ENCODE peak calls at places on chromosomes 11 and 22, in four cellular contexts. F, R, T and J are unnamed samples.
A peak's percentile ranks its signal among the peaks of the same experiment; 100 is the strongest.

GRCh38 chr11:36492724-36493304 is 17.3 kb downstream of the TRAF6 start:
- DNase-seq in F (peak; percentile 49), T (peak; percentile 42), R (no peak), J (peak; percentile 39)

GRCh38 chr11:17738350-17739207 is 4.0 kb downstream of the KCNC1 start:
- DNase-seq in R (no peak), F (no peak), T (no peak), J (no peak)

GRCh38 chr11:122138759-122139594 is 23.0 kb upstream of the BLID start:
- DNase-seq in T (no peak), F (no peak), R (no peak), J (no peak)

GRCh38 chr22:37028692-37029674 is 9.4 kb downstream of the MPST start:
- DNase-seq in T (no peak), F (no peak), R (no peak), J (no peak)

GRCh38 chr11:83583953-83584352 is 297.8 kb upstream of the CCDC90B start:
- DNase-seq in T (no peak), R (no peak), F (no peak), J (peak; percentile 14)

GRCh38 chr11:117816846-117817212 is 7.7 kb downstream of the FXYD2 start:
- DNase-seq in F (no peak), R (no peak), T (no peak), J (peak; percentile 30)

GRCh38 chr22:28548411-28548810 is 131.2 kb downstream of the TTC28 start:
- DNase-seq in F (no peak), T (no peak), R (no peak), J (no peak)

GRCh38 chr11:64245401-64245796 is 1.3 kb downstream of the PPP1R14B start:
- DNase-seq in F (peak; percentile 33), T (no peak), R (no peak), J (no peak)

GRCh38 chr11:85923455-85923854 is 68.3 kb downstream of the CCDC83 start:
- DNase-seq in R (no peak), F (no peak), T (no peak), J (no peak)

GRCh38 chr11:94450061-94450460 is 43.6 kb downstream of the MRE11 start:
- DNase-seq in F (no peak), R (no peak), T (no peak), J (no peak)

GRCh38 chr11:38060930-38061329 is 1462.9 kb upstream of the RAG2 start:
- DNase-seq in F (no peak), T (no peak), R (no peak), J (no peak)

GRCh38 chr22:50403701-50404101 is 60.6 kb downstream of the PPP6R2 start:
- DNase-seq in F (no peak), R (no peak), T (no peak), J (no peak)

GRCh38 chr11:72719144-72719543 is 33.1 kb downstream of the ARAP1 start:
- DNase-seq in F (no peak), R (no peak), T (no peak), J (no peak)

GRCh38 chr11:60193687-60194433 is 11.0 kb upstream of the MS4A6A start:
- DNase-seq in F (peak; percentile 64), T (peak; percentile 29), R (peak; percentile 27), J (peak; percentile 65)

GRCh38 chr11:116294630-116295029 is 478.2 kb downstream of the BUD13 start:
- DNase-seq in F (no peak), T (no peak), R (no peak), J (no peak)

GRCh38 chr11:44301856-44302231 is 8.1 kb downstream of the ALX4 start:
- DNase-seq in R (no peak), T (no peak), F (no peak), J (peak; percentile 70)

GRCh38 chr22:45478108-45478771 is 24.4 kb upstream of the FBLN1 start:
- DNase-seq in T (no peak), R (no peak), F (no peak), J (no peak)

GRCh38 chr11:86940122-86940777 is 14.9 kb downstream of the FZD4 start:
- DNase-seq in F (no peak), R (no peak), T (no peak), J (no peak)